ENCODE peak calls at places on chromosomes 1 and 21, in five cellular contexts. C is iPS-NIHi11, Y is ovary, L is fibroblast of lung, Q is spleen. O is an unnamed sample.

GRCh38 chr1:65255088-65256050 is 54.0 kb upstream of the DNAJC6 start:
- DNase-seq in C (no peak), Y (peak), L (no peak), Q (no peak), O (no peak)

GRCh38 chr1:237166031-237166430 is 124.0 kb downstream of the RYR2 start:
- DNase-seq in C (no peak), Y (no peak), L (no peak), Q (no peak), O (no peak)

GRCh38 chr21:46190491-46191131 is 6.4 kb upstream of the SPATC1L start:
- DNase-seq in C (peak), Y (peak), L (no peak), Q (no peak), O (peak)

GRCh38 chr1:107617921-107618320 is 347.1 kb downstream of the VAV3 start:
- DNase-seq in C (no peak), Y (no peak), L (no peak), Q (no peak), O (no peak)

GRCh38 chr1:183689770-183690204 is 36.7 kb upstream of the APOBEC4 start:
- DNase-seq in C (no peak), Y (no peak), L (no peak), Q (no peak), O (no peak)

GRCh38 chr1:221462345-221462744 is 279.5 kb downstream of the DUSP10 start:
- DNase-seq in C (no peak), Y (no peak), L (peak), Q (no peak), O (no peak)

GRCh38 chr1:19866029-19866428 is 16.2 kb upstream of the OTUD3 start:
- DNase-seq in C (no peak), Y (no peak), L (no peak), Q (no peak), O (no peak)

GRCh38 chr1:205466612-205467236 is 10.9 kb upstream of the BLACAT1 start:
- DNase-seq in C (no peak), Y (no peak), L (no peak), Q (no peak), O (no peak)

GRCh38 chr1:228375578-228376261 is 30.9 kb downstream of the TRIM11 start:
- DNase-seq in C (no peak), Y (no peak), L (no peak), Q (peak), O (peak)

GRCh38 chr1:94322696-94323095 is 85.3 kb upstream of the ARHGAP29 start:
- DNase-seq in C (peak), Y (no peak), L (no peak), Q (no peak), O (no peak)

GRCh38 chr1:43659384-43659783 is 9.4 kb downstream of the KDM4A start:
- DNase-seq in C (peak), Y (no peak), L (no peak), Q (no peak), O (no peak)

GRCh38 chr1:109786107-109786470 is 22.4 kb upstream of the EPS8L3 start:
- DNase-seq in C (no peak), Y (no peak), L (no peak), Q (no peak), O (peak)

GRCh38 chr1:234489692-234490065 is 10.7 kb upstream of the TARBP1 start:
- DNase-seq in C (no peak), Y (no peak), L (no peak), Q (no peak), O (no peak)

GRCh38 chr1:15090373-15090772 is 63.2 kb upstream of the TMEM51 start:
- DNase-seq in C (peak), Y (no peak), L (no peak), Q (peak), O (no peak)

GRCh38 chr1:89566761-89567174 is 42.1 kb downstream of the LRRC8B start:
- DNase-seq in C (peak), Y (peak), L (peak), Q (peak), O (no peak)

GRCh38 chr1:50474859-50475809 is 51.9 kb upstream of the DMRTA2 start:
- DNase-seq in C (peak), Y (no peak), L (no peak), Q (no peak), O (no peak)

GRCh38 chr1:13764933-13765332 is 64.9 kb downstream of the PRDM2 start:
- DNase-seq in C (peak), Y (no peak), L (no peak), Q (no peak), O (no peak)

O was measured in chondrocyte.